ENCODE peak calls at places on chromosomes 13 and 19, in four cellular contexts. D is SK-N-SH; A is right atrium auricular region; H is CD8-positive, alpha-beta T cell. S is an unnamed sample.

GRCh38 chr13:22049384-22049783 is 378.5 kb downstream of the FGF9 start:
- DNase-seq in A (no peak), D (no peak), H (no peak), S (no peak)

GRCh38 chr19:30722801-30723200 is 350.6 kb downstream of the ZNF536 start:
- DNase-seq in H (no peak), D (no peak), A (no peak), S (no peak)

GRCh38 chr13:33279898-33280549 is 5.5 kb downstream of the STARD13 start:
- DNase-seq in D (no peak), A (no peak), H (no peak), S (no peak)

GRCh38 chr13:65594255-65594654 is 1635.9 kb downstream of the PCDH9 start:
- DNase-seq in D (peak; percentile 10), H (no peak), A (no peak), S (no peak)

GRCh38 chr19:49506575-49507105 is 5.8 kb upstream of the FCGRT start:
- DNase-seq in D (peak; percentile 84), A (no peak), H (peak; percentile 68), S (peak; percentile 62)

GRCh38 chr13:31168166-31168565 is 6.5 kb upstream of the HSPH1 start:
- DNase-seq in D (no peak), A (no peak), H (no peak), S (no peak)

GRCh38 chr19:35240322-35240721 is 8.5 kb upstream of the LSR start:
- DNase-seq in H (peak; percentile 15), A (peak; percentile 9), D (no peak), S (no peak)

GRCh38 chr19:18647371-18647767 is 10.5 kb downstream of the KLHL26 start:
- DNase-seq in A (no peak), H (no peak), D (no peak), S (no peak)

GRCh38 chr19:3224346-3225325 is at the start of gene CELF5:
- DNase-seq in A (no peak), D (peak; percentile 99), H (peak; percentile 44), S (peak; percentile 50)

GRCh38 chr19:58229255-58229639 is 533 bp downstream of the ZNF544 start:
- DNase-seq in A (no peak), H (no peak), D (peak; percentile 44), S (no peak)

GRCh38 chr13:61255035-61255796 is 160.4 kb downstream of the PCDH20 start:
- DNase-seq in A (no peak), D (no peak), H (no peak), S (no peak)

GRCh38 chr13:99386911-99387788 is 80.0 kb upstream of the GPR183 start:
- DNase-seq in D (peak; percentile 58), H (peak; percentile 77), A (peak; percentile 52), S (peak; percentile 64)

GRCh38 chr13:109162248-109163051 is 533.0 kb downstream of the MYO16 start:
- DNase-seq in D (no peak), H (no peak), A (no peak), S (no peak)

GRCh38 chr19:2096543-2097329 is at the start of gene IZUMO4:
- DNase-seq in H (peak; percentile 100), D (peak; percentile 99), A (peak; percentile 98), S (peak; percentile 99)

GRCh38 chr19:55053735-55054134 is 9.2 kb downstream of the RDH13 start:
- DNase-seq in D (no peak), A (no peak), H (no peak), S (no peak)

GRCh38 chr13:108728370-108728769 is 99.0 kb downstream of the MYO16 start:
- DNase-seq in D (no peak), H (no peak), A (no peak), S (no peak)

GRCh38 chr19:13151605-13152355 is 1.6 kb downstream of the IER2 start:
- DNase-seq in A (peak; percentile 99), H (peak; percentile 96), D (peak; percentile 95), S (peak; percentile 94)

GRCh38 chr19:30161770-30162169 is 210.4 kb upstream of the ZNF536 start:
- DNase-seq in H (no peak), D (no peak), A (peak; percentile 42), S (no peak)

GRCh38 chr13:105272660-105273631 is 1262.5 kb downstream of the EFNB2 start:
- DNase-seq in D (no peak), A (no peak), H (no peak), S (no peak)

GRCh38 chr19:57171551-57172081 is 4.3 kb upstream of the DUXA start:
- DNase-seq in A (peak; percentile 63), D (peak; percentile 95), H (no peak), S (peak; percentile 35)

GRCh38 chr19:13098291-13099072 is 4.2 kb downstream of the LYL1 start:
- DNase-seq in D (no peak), A (no peak), H (no peak), S (no peak)

GRCh38 chr13:113660066-113660465 is 2.1 kb upstream of the ATP4B start:
- DNase-seq in D (no peak), A (no peak), H (no peak), S (no peak)

GRCh38 chr13:35789335-35790166 is 313.1 kb upstream of the MAB21L1 start:
- DNase-seq in H (no peak), D (no peak), A (no peak), S (no peak)

GRCh38 chr13:74647211-74647610 is 513.0 kb upstream of the KLF12 start:
- DNase-seq in A (no peak), H (no peak), D (no peak), S (no peak)

GRCh38 chr19:15432018-15432494 is 13.3 kb upstream of the AKAP8L start:
- DNase-seq in D (peak; percentile 71), A (no peak), H (no peak), S (no peak)

GRCh38 chr19:7447648-7448047 is 41.2 kb downstream of the PEX11G start:
- DNase-seq in A (no peak), D (no peak), H (no peak), S (no peak)

GRCh38 chr19:7738023-7738422 is 6.1 kb upstream of the CLEC4G start:
- DNase-seq in H (no peak), D (no peak), A (no peak), S (no peak)

GRCh38 chr13:52345048-52345447 is 60.9 kb downstream of the THSD1 start:
- DNase-seq in D (no peak), A (no peak), H (no peak), S (no peak)

GRCh38 chr19:6476155-6476895 is 5.3 kb downstream of the DENND1C start:
- DNase-seq in D (peak; percentile 96), A (no peak), H (peak; percentile 21), S (peak; percentile 53)

GRCh38 chr13:56907766-56908165 is 233.0 kb upstream of the PRR20A start:
- DNase-seq in D (no peak), H (no peak), A (no peak), S (no peak)

GRCh38 chr13:114017028-114017630 is 43.3 kb upstream of the C13orf46 start:
- DNase-seq in A (no peak), D (peak; percentile 59), H (no peak), S (no peak)

GRCh38 chr13:45219938-45220375 is 19.1 kb upstream of the KCTD4 start:
- DNase-seq in A (no peak), D (no peak), H (no peak), S (no peak)

GRCh38 chr13:51795419-51795818 is 8.5 kb downstream of the DHRS12 start:
- DNase-seq in D (no peak), H (no peak), A (no peak), S (no peak)

GRCh38 chr13:61286148-61286745 is 129.4 kb downstream of the PCDH20 start:
- DNase-seq in H (no peak), A (no peak), D (peak; percentile 4), S (no peak)

GRCh38 chr19:2331601-2332246 is 3.2 kb downstream of the SPPL2B start:
- DNase-seq in A (no peak), H (no peak), D (no peak), S (no peak)

DNA sequence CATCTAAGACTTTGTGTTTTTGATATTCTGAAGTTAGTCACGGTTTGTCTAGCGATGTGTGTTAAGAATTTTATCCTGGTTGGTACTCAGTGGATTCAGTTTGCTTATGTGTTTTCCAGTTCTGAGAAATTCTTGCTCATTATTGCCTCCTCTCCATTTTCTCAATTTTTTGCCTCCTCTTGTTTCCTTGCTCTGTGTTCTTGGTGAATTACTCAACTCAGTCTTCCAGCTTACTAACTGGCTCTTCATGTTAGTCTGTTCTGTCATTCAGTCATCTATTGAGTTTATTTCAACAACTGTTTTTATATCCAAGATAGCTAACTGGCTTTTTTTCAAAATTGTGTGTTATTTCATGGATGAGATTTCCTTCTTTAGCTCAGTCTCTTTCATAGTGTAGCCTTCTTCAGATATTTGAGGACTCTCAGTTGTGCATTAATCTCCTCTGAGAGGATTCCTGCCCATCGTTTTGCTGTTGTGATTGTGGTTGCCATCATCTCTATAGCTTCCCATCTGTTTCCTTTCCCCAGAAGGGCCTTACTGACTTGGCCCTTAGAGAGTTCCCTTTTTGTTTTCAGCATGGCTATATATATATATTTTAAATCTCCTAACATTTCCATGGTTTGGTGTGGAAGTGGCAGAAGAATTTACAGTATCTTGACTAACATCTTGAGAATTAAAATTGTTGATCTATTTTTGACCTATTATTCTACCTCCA is 6.2 kb downstream of the SETDB2 start:
- DNase-seq in A (no peak), D (no peak), H (no peak), S (no peak)
- H3K4me1 ChIP-seq in A (peaks cover 33% of the 10 kb centered on the region), D (no peaks in the 10 kb centered on the region), H (peaks cover 45% of the 10 kb centered on the region), S (peaks cover 16% of the 10 kb centered on the region)

GRCh38 chr13:72960114-72960513 is 98.7 kb upstream of the KLF5 start:
- DNase-seq in D (no peak), H (no peak), A (no peak), S (no peak)

GRCh38 chr13:72963762-72964161 is 95.0 kb upstream of the KLF5 start:
- DNase-seq in D (no peak), A (no peak), H (no peak), S (no peak)

GRCh38 chr13:72959643-72960042 is 99.2 kb upstream of the KLF5 start:
- DNase-seq in A (no peak), D (no peak), H (no peak), S (no peak)

DNA sequence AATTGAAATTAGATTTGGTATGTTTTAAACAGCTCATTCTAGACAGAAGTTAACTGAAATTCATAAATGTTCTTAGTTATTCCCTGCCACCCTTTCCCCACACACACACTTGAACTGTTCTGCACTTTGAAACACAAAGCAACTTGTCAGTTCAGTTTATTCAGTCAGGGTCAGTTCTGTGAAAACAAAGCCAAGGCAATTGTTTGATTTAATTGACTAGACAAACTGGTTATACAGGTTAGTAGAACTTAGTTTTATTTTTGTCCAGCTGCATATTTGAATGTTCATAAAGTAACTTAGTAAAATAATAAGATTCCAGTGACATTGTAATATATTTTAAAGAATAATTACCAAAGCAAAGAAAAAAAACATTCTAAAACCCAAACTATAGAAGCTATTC is 98.3 kb upstream of the KLF5 start:
- DNase-seq in H (no peak), A (no peak), D (no peak), S (no peak)
- H3K27ac ChIP-seq in H (no peak overlapping the region), A (no peak overlapping the region), D (no peak overlapping the region), S (no peak overlapping the region)

GRCh38 chr13:67221630-67222226 is 8.4 kb downstream of the PCDH9 start:
- DNase-seq in A (no peak), H (no peak), D (no peak), S (no peak)
- H3K4me3 ChIP-seq in A (no peak overlapping the region), H (no peak overlapping the region), D (no peak overlapping the region), S (no peak overlapping the region)

GRCh38 chr19:46990998-46991676 is 28.5 kb upstream of the NPAS1 start:
- DNase-seq in A (peak; percentile 88), D (peak; percentile 85), H (peak; percentile 49), S (peak; percentile 31)

GRCh38 chr19:46993622-46994021 is 26.0 kb upstream of the NPAS1 start:
- DNase-seq in D (no peak), H (no peak), A (no peak), S (no peak)

GRCh38 chr19:46995492-46995891 is 24.1 kb upstream of the NPAS1 start:
- DNase-seq in D (no peak), H (no peak), A (no peak), S (no peak)

GRCh38 chr19:46994141-46994686 is 25.4 kb upstream of the NPAS1 start:
- DNase-seq in A (no peak), H (no peak), D (no peak), S (no peak)

GRCh38 chr19:46992699-46993535 is 26.7 kb upstream of the NPAS1 start:
- DNase-seq in H (no peak), A (no peak), D (no peak), S (no peak)
- H3K4me1 ChIP-seq in H (peaks cover 10% of the 10 kb centered on the region), A (peaks cover 47% of the 10 kb centered on the region), D (peaks cover 8% of the 10 kb centered on the region), S (peaks cover 7% of the 10 kb centered on the region)

S was measured in effector memory CD4-positive, alpha-beta T cell.